ENCODE peak calls at places on chromosomes 3 and 15, in six cellular contexts. One of them, this sample, is unnamed.

GRCh38 chr3:177981576-177981975 is 554.7 kb upstream of the KCNMB2 start:
- DNase-seq in brain microvascular endothelial cell: no peak
- DNase-seq in GM13976: no peak
- DNase-seq in esophagus muscularis mucosa: no peak
- DNase-seq in GM23338: no peak
- DNase-seq in MCF 10A: no peak
- DNase-seq in this sample: no peak

GRCh38 chr3:118080886-118081285 is 953.8 kb downstream of the IGSF11 start:
- DNase-seq in GM23338: no peak
- DNase-seq in esophagus muscularis mucosa: no peak
- DNase-seq in MCF 10A: no peak
- DNase-seq in GM13976: no peak
- DNase-seq in brain microvascular endothelial cell: no peak
- DNase-seq in this sample: no peak

GRCh38 chr3:182786564-182787196 is 6.6 kb upstream of the ATP11B start:
- DNase-seq in GM23338: no peak
- DNase-seq in GM13976: no peak
- DNase-seq in brain microvascular endothelial cell: no peak
- DNase-seq in MCF 10A: no peak
- DNase-seq in esophagus muscularis mucosa: no peak
- DNase-seq in this sample: no peak

GRCh38 chr3:27722957-27723802 is 1.1 kb upstream of the EOMES start:
- DNase-seq in esophagus muscularis mucosa: no peak
- DNase-seq in GM23338: peak; percentile 67
- DNase-seq in brain microvascular endothelial cell: no peak
- DNase-seq in GM13976: no peak
- DNase-seq in MCF 10A: no peak
- DNase-seq in this sample: no peak

GRCh38 chr15:44662478-44663409 is 718 bp downstream of the SPG11 start:
- DNase-seq in GM23338: peak; percentile 63
- DNase-seq in MCF 10A: peak; percentile 73
- DNase-seq in GM13976: peak; percentile 67
- DNase-seq in esophagus muscularis mucosa: no peak
- DNase-seq in brain microvascular endothelial cell: peak; percentile 31
- DNase-seq in this sample: peak; percentile 19

GRCh38 chr15:29566914-29567313 is 255.4 kb downstream of the TJP1 start:
- DNase-seq in MCF 10A: peak; percentile 3
- DNase-seq in GM23338: no peak
- DNase-seq in esophagus muscularis mucosa: no peak
- DNase-seq in brain microvascular endothelial cell: no peak
- DNase-seq in GM13976: no peak
- DNase-seq in this sample: no peak

GRCh38 chr15:65653341-65653740 is 31.6 kb downstream of the SLC24A1 start:
- DNase-seq in esophagus muscularis mucosa: no peak
- DNase-seq in MCF 10A: no peak
- DNase-seq in GM13976: no peak
- DNase-seq in GM23338: no peak
- DNase-seq in brain microvascular endothelial cell: no peak
- DNase-seq in this sample: no peak

GRCh38 chr15:98865397-98866339 is 141.9 kb downstream of the PGPEP1L start:
- DNase-seq in GM13976: peak; percentile 61
- DNase-seq in GM23338: peak; percentile 90
- DNase-seq in brain microvascular endothelial cell: peak; percentile 61
- DNase-seq in esophagus muscularis mucosa: no peak
- DNase-seq in MCF 10A: peak; percentile 84
- DNase-seq in this sample: no peak

GRCh38 chr15:95953032-95953431 is 377.5 kb upstream of the NR2F2 start:
- DNase-seq in GM13976: no peak
- DNase-seq in esophagus muscularis mucosa: no peak
- DNase-seq in brain microvascular endothelial cell: no peak
- DNase-seq in MCF 10A: no peak
- DNase-seq in GM23338: no peak
- DNase-seq in this sample: no peak

GRCh38 chr3:166029507-166029906 is 192.3 kb upstream of the BCHE start:
- DNase-seq in MCF 10A: no peak
- DNase-seq in GM23338: no peak
- DNase-seq in brain microvascular endothelial cell: no peak
- DNase-seq in esophagus muscularis mucosa: no peak
- DNase-seq in GM13976: no peak
- DNase-seq in this sample: no peak

GRCh38 chr15:67564590-67565345 is 22.3 kb downstream of the MAP2K5 start:
- DNase-seq in MCF 10A: no peak
- DNase-seq in GM23338: no peak
- DNase-seq in esophagus muscularis mucosa: no peak
- DNase-seq in GM13976: peak; percentile 72
- DNase-seq in brain microvascular endothelial cell: peak; percentile 28
- DNase-seq in this sample: no peak

GRCh38 chr15:85125056-85125661 is 143.5 kb downstream of the PDE8A start:
- DNase-seq in GM13976: no peak
- DNase-seq in MCF 10A: peak; percentile 29
- DNase-seq in GM23338: peak; percentile 54
- DNase-seq in brain microvascular endothelial cell: peak; percentile 15
- DNase-seq in esophagus muscularis mucosa: no peak
- DNase-seq in this sample: no peak

GRCh38 chr3:36923981-36924747 is 20.7 kb downstream of the TRANK1 start:
- DNase-seq in brain microvascular endothelial cell: no peak
- DNase-seq in GM13976: no peak
- DNase-seq in MCF 10A: no peak
- DNase-seq in esophagus muscularis mucosa: no peak
- DNase-seq in GM23338: no peak
- DNase-seq in this sample: no peak

GRCh38 chr15:65400760-65401606 is 21.8 kb downstream of the IGDCC4 start:
- DNase-seq in MCF 10A: peak; percentile 69
- DNase-seq in GM13976: peak; percentile 89
- DNase-seq in esophagus muscularis mucosa: no peak
- DNase-seq in brain microvascular endothelial cell: peak; percentile 70
- DNase-seq in GM23338: peak; percentile 97
- DNase-seq in this sample: peak; percentile 78

GRCh38 chr3:175378348-175378747 is 519.2 kb downstream of the NAALADL2 start:
- DNase-seq in GM23338: no peak
- DNase-seq in GM13976: no peak
- DNase-seq in esophagus muscularis mucosa: no peak
- DNase-seq in MCF 10A: no peak
- DNase-seq in brain microvascular endothelial cell: no peak
- DNase-seq in this sample: no peak

GRCh38 chr15:75725021-75725718 is 12.5 kb upstream of the CSPG4 start:
- DNase-seq in MCF 10A: no peak
- DNase-seq in brain microvascular endothelial cell: no peak
- DNase-seq in esophagus muscularis mucosa: no peak
- DNase-seq in GM23338: no peak
- DNase-seq in GM13976: peak; percentile 31
- DNase-seq in this sample: no peak

GRCh38 chr3:33277193-33277882 is at the start of gene FBXL2:
- DNase-seq in esophagus muscularis mucosa: no peak
- DNase-seq in MCF 10A: peak; percentile 76
- DNase-seq in GM23338: peak; percentile 96
- DNase-seq in brain microvascular endothelial cell: peak; percentile 56
- DNase-seq in GM13976: peak; percentile 81
- DNase-seq in this sample: peak; percentile 80

GRCh38 chr3:192772495-192772894 is 45.2 kb upstream of the FGF12 start:
- DNase-seq in GM13976: peak; percentile 30
- DNase-seq in GM23338: peak; percentile 77
- DNase-seq in esophagus muscularis mucosa: no peak
- DNase-seq in MCF 10A: peak; percentile 49
- DNase-seq in brain microvascular endothelial cell: peak; percentile 54
- DNase-seq in this sample: peak; percentile 8

GRCh38 chr3:12963869-12964712 is 109.1 kb downstream of the IQSEC1 start:
- DNase-seq in brain microvascular endothelial cell: no peak
- DNase-seq in esophagus muscularis mucosa: no peak
- DNase-seq in GM23338: no peak
- DNase-seq in MCF 10A: no peak
- DNase-seq in GM13976: no peak
- DNase-seq in this sample: no peak

GRCh38 chr15:43370310-43370974 is 401 bp downstream of the ZSCAN29 start:
- DNase-seq in brain microvascular endothelial cell: peak; percentile 7
- DNase-seq in esophagus muscularis mucosa: no peak
- DNase-seq in MCF 10A: no peak
- DNase-seq in GM13976: no peak
- DNase-seq in GM23338: peak; percentile 66
- DNase-seq in this sample: peak; percentile 27

GRCh38 chr3:58306662-58307286 is 454 bp downstream of the HTD2 start:
- DNase-seq in MCF 10A: peak; percentile 30
- DNase-seq in GM13976: peak; percentile 42
- DNase-seq in brain microvascular endothelial cell: peak; percentile 18
- DNase-seq in GM23338: peak; percentile 73
- DNase-seq in esophagus muscularis mucosa: no peak
- DNase-seq in this sample: no peak

GRCh38 chr3:138184994-138185393 is 2.1 kb upstream of the ARMC8 start:
- DNase-seq in esophagus muscularis mucosa: no peak
- DNase-seq in GM23338: no peak
- DNase-seq in brain microvascular endothelial cell: no peak
- DNase-seq in MCF 10A: no peak
- DNase-seq in GM13976: no peak
- DNase-seq in this sample: no peak

GRCh38 chr3:138174421-138175122 is at the start of gene DBR1:
- DNase-seq in brain microvascular endothelial cell: peak; percentile 84
- DNase-seq in GM23338: peak; percentile 88
- DNase-seq in esophagus muscularis mucosa: peak; percentile 92
- DNase-seq in GM13976: peak; percentile 82
- DNase-seq in MCF 10A: peak; percentile 90
- DNase-seq in this sample: peak; percentile 76

GRCh38 chr3:138186216-138186615 is 885 bp upstream of the ARMC8 start:
- DNase-seq in GM13976: no peak
- DNase-seq in MCF 10A: no peak
- DNase-seq in esophagus muscularis mucosa: no peak
- DNase-seq in brain microvascular endothelial cell: no peak
- DNase-seq in GM23338: peak; percentile 36
- DNase-seq in this sample: no peak

DNA sequence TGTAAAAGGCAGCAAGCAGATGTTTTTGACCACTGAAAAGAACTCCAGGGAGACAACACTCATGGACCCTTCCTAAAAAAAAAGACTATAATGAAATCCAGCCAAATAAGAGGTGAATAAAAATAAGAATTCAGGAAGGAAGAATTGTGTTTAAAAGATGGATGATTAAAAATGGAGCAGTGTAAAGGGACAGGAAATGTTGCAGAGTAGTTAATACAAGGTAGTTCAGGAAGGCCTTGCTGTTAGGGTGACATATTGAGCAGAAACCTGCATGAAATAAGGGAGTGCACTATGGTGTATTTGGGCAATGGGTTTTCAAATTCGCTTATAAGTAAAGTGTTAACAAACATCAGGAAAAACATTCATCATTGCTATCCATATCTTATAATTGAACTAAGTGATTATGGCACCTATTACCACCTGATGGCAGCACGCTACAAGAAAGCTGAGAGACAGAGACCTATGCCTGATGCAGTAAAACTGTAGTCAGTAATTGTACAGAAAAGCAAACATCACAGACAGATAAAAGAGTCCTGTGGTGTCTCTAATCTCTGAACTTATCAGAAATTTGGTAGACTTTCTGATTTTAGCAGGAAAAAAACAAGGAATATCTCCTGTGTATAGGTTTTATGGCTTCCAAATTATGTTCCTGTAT is 5.8 kb upstream of the DBR1 start:
- DNase-seq in GM13976: peak; percentile 38
- DNase-seq in MCF 10A: peak; percentile 61
- DNase-seq in esophagus muscularis mucosa: no peak
- DNase-seq in brain microvascular endothelial cell: peak; percentile 57
- DNase-seq in GM23338: peak; percentile 53
- DNase-seq in this sample: no peak
- TF ChIP-seq CTCF in GM13976: peak; percentile 60
- TF ChIP-seq CTCF in MCF 10A: peak; percentile 48
- TF ChIP-seq CTCF in esophagus muscularis mucosa: peak; percentile 42
- TF ChIP-seq CTCF in brain microvascular endothelial cell: peak; percentile 62
- TF ChIP-seq CTCF in GM23338: peak; percentile 81
- TF ChIP-seq CTCF in this sample: peak; percentile 59

DNA sequence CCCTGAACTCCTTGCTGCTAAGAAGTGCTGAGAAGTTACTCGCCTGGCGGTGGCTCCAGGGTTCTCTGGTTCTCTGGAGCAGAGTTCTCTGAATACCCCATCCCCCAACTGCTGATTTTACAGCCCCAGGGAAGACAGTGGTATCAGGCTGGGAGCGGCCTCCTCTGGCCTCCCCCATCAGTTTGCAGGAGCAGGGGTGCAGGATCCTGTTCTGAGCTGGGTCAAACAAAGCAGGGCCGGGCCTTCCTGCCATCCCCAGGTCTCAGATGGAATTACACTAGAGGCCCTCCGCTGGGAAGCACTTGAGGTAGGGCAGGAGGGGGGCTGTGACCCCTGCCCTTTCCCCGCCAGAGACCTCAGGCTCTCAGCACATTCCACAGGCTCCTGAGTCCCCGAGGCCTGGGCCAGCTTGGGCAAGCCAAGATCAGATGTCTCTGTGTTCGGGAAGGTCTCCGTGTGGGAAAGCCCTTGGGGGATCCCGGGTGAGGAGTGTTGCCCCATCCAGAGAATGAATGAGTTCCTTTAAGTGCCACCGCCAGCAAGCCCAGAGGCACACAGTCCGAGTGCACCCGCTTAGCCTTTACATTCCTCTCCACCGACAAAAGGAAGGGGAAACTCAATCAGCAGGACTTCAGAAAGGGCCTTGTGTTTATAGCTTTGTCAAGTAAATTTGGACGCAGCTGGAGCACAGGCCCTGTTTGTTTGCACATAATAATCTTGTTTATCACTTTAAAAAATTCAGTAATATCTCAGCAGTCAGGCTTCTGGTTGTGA is 150.0 kb downstream of the LRRK1 start:
- DNase-seq in GM23338: peak; percentile 96
- DNase-seq in GM13976: no peak
- DNase-seq in esophagus muscularis mucosa: no peak
- DNase-seq in brain microvascular endothelial cell: no peak
- DNase-seq in MCF 10A: peak; percentile 53
- DNase-seq in this sample: peak; percentile 63
- TF ChIP-seq CTCF in GM23338: peak; percentile 52
- TF ChIP-seq CTCF in GM13976: no peak
- TF ChIP-seq CTCF in esophagus muscularis mucosa: no peak
- TF ChIP-seq CTCF in brain microvascular endothelial cell: peak; percentile 53
- TF ChIP-seq CTCF in MCF 10A: no peak
- TF ChIP-seq CTCF in this sample: peak; percentile 52

GRCh38 chr15:70111203-70112017 is 13.7 kb upstream of the TLE3 start:
- DNase-seq in GM13976: no peak
- DNase-seq in brain microvascular endothelial cell: peak; percentile 86
- DNase-seq in MCF 10A: peak; percentile 71
- DNase-seq in esophagus muscularis mucosa: no peak
- DNase-seq in GM23338: peak; percentile 93
- DNase-seq in this sample: peak; percentile 74
- TF ChIP-seq CTCF in GM13976: no peak
- TF ChIP-seq CTCF in brain microvascular endothelial cell: no peak
- TF ChIP-seq CTCF in MCF 10A: no peak
- TF ChIP-seq CTCF in esophagus muscularis mucosa: no peak
- TF ChIP-seq CTCF in GM23338: no peak
- TF ChIP-seq CTCF in this sample: no peak

DNA sequence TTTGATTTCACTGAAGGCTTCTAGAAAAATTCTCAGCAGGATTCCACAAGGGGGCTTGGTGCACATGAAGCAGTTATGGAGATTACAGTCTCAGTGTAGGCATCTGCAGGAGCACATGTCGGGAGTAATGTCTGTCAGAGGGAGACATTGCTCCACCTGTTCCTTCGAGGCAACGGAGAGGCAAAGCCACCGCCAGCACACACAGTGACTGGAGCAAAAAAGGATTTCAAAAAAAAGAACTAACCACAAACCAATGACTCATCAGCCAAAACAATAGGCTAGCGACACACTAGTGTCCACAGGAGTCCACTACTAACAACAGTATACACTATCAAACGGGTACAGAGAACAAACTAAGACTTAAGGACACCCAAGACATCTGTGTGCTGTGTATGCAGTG is 68.9 kb downstream of the NPTN start:
- DNase-seq in GM13976: no peak
- DNase-seq in esophagus muscularis mucosa: no peak
- DNase-seq in GM23338: no peak
- DNase-seq in brain microvascular endothelial cell: peak; percentile 66
- DNase-seq in MCF 10A: peak; percentile 79
- DNase-seq in this sample: no peak
- TF ChIP-seq CTCF in GM13976: no peak
- TF ChIP-seq CTCF in esophagus muscularis mucosa: peak; percentile 21
- TF ChIP-seq CTCF in GM23338: no peak
- TF ChIP-seq CTCF in brain microvascular endothelial cell: peak; percentile 36
- TF ChIP-seq CTCF in MCF 10A: no peak
- TF ChIP-seq CTCF in this sample: no peak

GRCh38 chr3:16516695-16517481 is 3.4 kb upstream of the RFTN1 start:
- DNase-seq in brain microvascular endothelial cell: no peak
- DNase-seq in esophagus muscularis mucosa: no peak
- DNase-seq in MCF 10A: peak; percentile 57
- DNase-seq in GM23338: peak; percentile 70
- DNase-seq in GM13976: no peak
- DNase-seq in this sample: no peak
- TF ChIP-seq CTCF in brain microvascular endothelial cell: peak; percentile 82
- TF ChIP-seq CTCF in esophagus muscularis mucosa: peak; percentile 62
- TF ChIP-seq CTCF in MCF 10A: peak; percentile 19
- TF ChIP-seq CTCF in GM23338: peak; percentile 84
- TF ChIP-seq CTCF in GM13976: no peak
- TF ChIP-seq CTCF in this sample: peak; percentile 43